ENCODE peak calls at places on chromosomes 13 and 19, in five cellular contexts. O is D341Med; W is effector CD4-positive, alpha-beta T cell; C is DMS153; J is AG08396. V is an unnamed sample.

GRCh38 chr19:18223860-18224524 is 2.2 kb downstream of the PDE4C start:
- DNase-seq in O (peak), W (no peak), C (peak), J (no peak), V (no peak)

GRCh38 chr19:6062274-6062673 is 48.0 kb downstream of the RFX2 start:
- DNase-seq in O (no peak), W (peak), C (no peak), J (peak), V (no peak)

GRCh38 chr13:29429496-29429895 is 166.0 kb downstream of the SLC7A1 start:
- DNase-seq in O (no peak), W (no peak), C (no peak), J (no peak), V (no peak)

GRCh38 chr13:74258951-74259350 is 124.7 kb upstream of the KLF12 start:
- DNase-seq in O (peak), W (no peak), C (no peak), J (no peak), V (no peak)

GRCh38 chr13:74005320-74006154 is 128.7 kb downstream of the KLF12 start:
- DNase-seq in O (no peak), W (no peak), C (no peak), J (no peak), V (no peak)

GRCh38 chr19:3699071-3699740 is 1.1 kb downstream of the PIP5K1C start:
- DNase-seq in O (peak), W (no peak), C (no peak), J (peak), V (no peak)

GRCh38 chr19:55041627-55042343 is 3.7 kb upstream of the GP6 start:
- DNase-seq in O (no peak), W (no peak), C (no peak), J (no peak), V (no peak)

GRCh38 chr19:7819337-7819736 is 10.7 kb upstream of the EVI5L start:
- DNase-seq in O (no peak), W (no peak), C (no peak), J (no peak), V (no peak)

GRCh38 chr19:13610042-13610691 is 103.9 kb upstream of the CACNA1A start:
- DNase-seq in O (no peak), W (no peak), C (peak), J (no peak), V (peak)

GRCh38 chr13:29722415-29722814 is 126.9 kb upstream of the SLC7A1 start:
- DNase-seq in O (no peak), W (no peak), C (no peak), J (no peak), V (no peak)

GRCh38 chr19:54315956-54316355 is 3.0 kb upstream of the LILRA5 start:
- DNase-seq in O (no peak), W (no peak), C (no peak), J (no peak), V (no peak)

GRCh38 chr19:2613507-2614295 is 88.8 kb downstream of the GNG7 start:
- DNase-seq in O (peak), W (peak), C (no peak), J (peak), V (no peak)

GRCh38 chr19:17385878-17386611 is 8.0 kb downstream of the CCDC194 start:
- DNase-seq in O (peak), W (peak), C (no peak), J (peak), V (peak)

GRCh38 chr19:45113628-45114027 is 20.6 kb downstream of the PPP1R37 start:
- DNase-seq in O (no peak), W (no peak), C (peak), J (no peak), V (peak)

GRCh38 chr19:41912899-41913475 is 15.3 kb downstream of the ERFL start:
- DNase-seq in O (peak), W (no peak), C (no peak), J (no peak), V (no peak)

GRCh38 chr13:113360446-113360845 is 3.5 kb downstream of the GRTP1 start:
- DNase-seq in O (no peak), W (no peak), C (no peak), J (no peak), V (no peak)

GRCh38 chr13:36839981-36840380 is 21.0 kb downstream of the RFXAP start:
- DNase-seq in O (peak), W (no peak), C (peak), J (no peak), V (no peak)

GRCh38 chr19:11018179-11018578 is 57.3 kb downstream of the SMARCA4 start:
- DNase-seq in O (no peak), W (no peak), C (no peak), J (no peak), V (no peak)

GRCh38 chr13:110106726-110107125 is 200.2 kb downstream of the COL4A1 start:
- DNase-seq in O (no peak), W (no peak), C (no peak), J (no peak), V (no peak)

GRCh38 chr13:45328661-45329105 is 12.3 kb downstream of the TPT1 start:
- DNase-seq in O (no peak), W (no peak), C (no peak), J (no peak), V (no peak)

GRCh38 chr19:19860756-19861390 is 4.8 kb upstream of the ZNF253 start:
- DNase-seq in O (no peak), W (peak), C (no peak), J (no peak), V (no peak)

GRCh38 chr13:29465741-29466293 is 129.7 kb downstream of the SLC7A1 start:
- DNase-seq in O (no peak), W (no peak), C (no peak), J (peak), V (no peak)

GRCh38 chr13:21011378-21011777 is 50.0 kb downstream of the LATS2 start:
- DNase-seq in O (no peak), W (no peak), C (no peak), J (no peak), V (no peak)

GRCh38 chr19:35347171-35347929 is at the start of gene FFAR1:
- DNase-seq in O (no peak), W (peak), C (no peak), J (no peak), V (no peak)

GRCh38 chr13:40318366-40318765 is 348.1 kb downstream of the FOXO1 start:
- DNase-seq in O (no peak), W (no peak), C (peak), J (no peak), V (no peak)

V was measured in NCI-H510A treated with DMSO at 0.1 percent for 48 hours.